ENCODE peak calls at places on chromosomes 3 and 15, in four cellular contexts. One of them, this sample, is unnamed.

GRCh38 chr3:187799942-187800637 is 54.8 kb upstream of the BCL6 start:
- DNase-seq in HepG2: no peak
- DNase-seq in HCT116: no peak
- DNase-seq in H1: no peak
- DNase-seq in this sample: no peak

GRCh38 chr3:33578325-33579180 is 138.3 kb upstream of the UBP1 start:
- DNase-seq in H1: no peak
- DNase-seq in HCT116: no peak
- DNase-seq in HepG2: peak
- DNase-seq in this sample: peak

GRCh38 chr3:13683772-13684171 is 134.8 kb downstream of the FBLN2 start:
- DNase-seq in H1: no peak
- DNase-seq in HCT116: no peak
- DNase-seq in HepG2: no peak
- DNase-seq in this sample: no peak

GRCh38 chr3:165254812-165255211 is 58.6 kb upstream of the SLITRK3 start:
- DNase-seq in HepG2: peak
- DNase-seq in HCT116: peak
- DNase-seq in H1: no peak
- DNase-seq in this sample: peak

GRCh38 chr15:77025941-77026411 is 31.1 kb downstream of the PSTPIP1 start:
- DNase-seq in HCT116: no peak
- DNase-seq in HepG2: no peak
- DNase-seq in H1: no peak
- DNase-seq in this sample: no peak

GRCh38 chr15:40115670-40116093 is 7.0 kb upstream of the BMF start:
- DNase-seq in HCT116: no peak
- DNase-seq in HepG2: peak
- DNase-seq in H1: no peak
- DNase-seq in this sample: no peak

GRCh38 chr3:66256806-66257205 is 36.0 kb downstream of the SLC25A26 start:
- DNase-seq in H1: no peak
- DNase-seq in HepG2: no peak
- DNase-seq in HCT116: no peak
- DNase-seq in this sample: no peak

GRCh38 chr3:55202320-55202719 is 274.5 kb upstream of the LRTM1 start:
- DNase-seq in HCT116: no peak
- DNase-seq in HepG2: no peak
- DNase-seq in H1: no peak
- DNase-seq in this sample: no peak

GRCh38 chr3:134460965-134461364 is 24.8 kb downstream of the ANAPC13 start:
- DNase-seq in HCT116: no peak
- DNase-seq in HepG2: no peak
- DNase-seq in H1: no peak
- DNase-seq in this sample: no peak

GRCh38 chr3:8838765-8839423 is 69.5 kb upstream of the OXTR start:
- DNase-seq in H1: no peak
- DNase-seq in HCT116: no peak
- DNase-seq in HepG2: no peak
- DNase-seq in this sample: no peak

GRCh38 chr15:85559530-85559929 is 179.1 kb downstream of the AKAP13 start:
- DNase-seq in H1: no peak
- DNase-seq in HepG2: no peak
- DNase-seq in HCT116: no peak
- DNase-seq in this sample: no peak

GRCh38 chr15:46251873-46252272 is 617.0 kb downstream of the SQOR start:
- DNase-seq in H1: no peak
- DNase-seq in HCT116: no peak
- DNase-seq in HepG2: no peak
- DNase-seq in this sample: no peak

GRCh38 chr15:75143738-75144334 is 57.8 kb upstream of the C15orf39 start:
- DNase-seq in HepG2: no peak
- DNase-seq in HCT116: no peak
- DNase-seq in H1: no peak
- DNase-seq in this sample: no peak

GRCh38 chr3:138348107-138348949 is at the start of gene MRAS:
- DNase-seq in H1: peak
- DNase-seq in HepG2: peak
- DNase-seq in HCT116: peak
- DNase-seq in this sample: peak

GRCh38 chr3:12409625-12410596 is 74.4 kb upstream of the TSEN2 start:
- DNase-seq in HepG2: peak
- DNase-seq in H1: no peak
- DNase-seq in HCT116: no peak
- DNase-seq in this sample: no peak

GRCh38 chr15:56805466-56806146 is 72.3 kb upstream of the ZNF280D start:
- DNase-seq in H1: no peak
- DNase-seq in HepG2: no peak
- DNase-seq in HCT116: peak
- DNase-seq in this sample: no peak

GRCh38 chr3:184489457-184489856 is 72.1 kb upstream of the EPHB3 start:
- DNase-seq in H1: no peak
- DNase-seq in HepG2: no peak
- DNase-seq in HCT116: no peak
- DNase-seq in this sample: no peak

GRCh38 chr15:24075420-24076089 is 388.4 kb upstream of the NDN start:
- DNase-seq in HCT116: no peak
- DNase-seq in H1: no peak
- DNase-seq in HepG2: no peak
- DNase-seq in this sample: no peak

GRCh38 chr3:88117683-88118082 is 32.1 kb upstream of the C3orf38 start:
- DNase-seq in H1: no peak
- DNase-seq in HepG2: no peak
- DNase-seq in HCT116: no peak
- DNase-seq in this sample: no peak

GRCh38 chr3:71103430-71103881 is 480.1 kb downstream of the FOXP1 start:
- DNase-seq in HepG2: peak
- DNase-seq in H1: no peak
- DNase-seq in HCT116: no peak
- DNase-seq in this sample: no peak

GRCh38 chr3:136905549-136905948 is 43.5 kb downstream of the NCK1 start:
- DNase-seq in H1: no peak
- DNase-seq in HCT116: no peak
- DNase-seq in HepG2: no peak
- DNase-seq in this sample: no peak

GRCh38 chr15:71374607-71375352 is 259.5 kb downstream of the THSD4 start:
- DNase-seq in HCT116: no peak
- DNase-seq in H1: no peak
- DNase-seq in HepG2: no peak
- DNase-seq in this sample: no peak

GRCh38 chr3:122691195-122691594 is 10.6 kb downstream of the PARP14 start:
- DNase-seq in HCT116: no peak
- DNase-seq in HepG2: peak
- DNase-seq in H1: no peak
- DNase-seq in this sample: no peak

GRCh38 chr3:118742760-118743159 is 291.9 kb downstream of the IGSF11 start:
- DNase-seq in H1: no peak
- DNase-seq in HepG2: no peak
- DNase-seq in HCT116: no peak
- DNase-seq in this sample: no peak

GRCh38 chr3:8909160-8909559 is 54.1 kb downstream of the RAD18 start:
- DNase-seq in HCT116: no peak
- DNase-seq in HepG2: no peak
- DNase-seq in H1: no peak
- DNase-seq in this sample: no peak

GRCh38 chr3:38264779-38265178 is 833 bp upstream of the SLC22A13 start:
- DNase-seq in HCT116: no peak
- DNase-seq in HepG2: no peak
- DNase-seq in H1: no peak
- DNase-seq in this sample: no peak

GRCh38 chr15:64096486-64097431 is 977 bp downstream of the SNX1 start:
- DNase-seq in H1: no peak
- DNase-seq in HCT116: no peak
- DNase-seq in HepG2: no peak
- DNase-seq in this sample: no peak

GRCh38 chr15:93478922-93479321 is 389.9 kb upstream of the RGMA start:
- DNase-seq in HCT116: no peak
- DNase-seq in H1: no peak
- DNase-seq in HepG2: no peak
- DNase-seq in this sample: no peak

GRCh38 chr15:89329329-89330084 is 5.1 kb downstream of the POLG start:
- DNase-seq in HCT116: no peak
- DNase-seq in HepG2: no peak
- DNase-seq in H1: no peak
- DNase-seq in this sample: no peak

GRCh38 chr15:74326759-74327158 is 40.7 kb downstream of the CYP11A1 start:
- DNase-seq in H1: no peak
- DNase-seq in HepG2: no peak
- DNase-seq in HCT116: no peak
- DNase-seq in this sample: no peak

GRCh38 chr3:29201609-29202008 is 79.3 kb upstream of the RBMS3 start:
- DNase-seq in H1: no peak
- DNase-seq in HCT116: no peak
- DNase-seq in HepG2: no peak
- DNase-seq in this sample: no peak

DNA sequence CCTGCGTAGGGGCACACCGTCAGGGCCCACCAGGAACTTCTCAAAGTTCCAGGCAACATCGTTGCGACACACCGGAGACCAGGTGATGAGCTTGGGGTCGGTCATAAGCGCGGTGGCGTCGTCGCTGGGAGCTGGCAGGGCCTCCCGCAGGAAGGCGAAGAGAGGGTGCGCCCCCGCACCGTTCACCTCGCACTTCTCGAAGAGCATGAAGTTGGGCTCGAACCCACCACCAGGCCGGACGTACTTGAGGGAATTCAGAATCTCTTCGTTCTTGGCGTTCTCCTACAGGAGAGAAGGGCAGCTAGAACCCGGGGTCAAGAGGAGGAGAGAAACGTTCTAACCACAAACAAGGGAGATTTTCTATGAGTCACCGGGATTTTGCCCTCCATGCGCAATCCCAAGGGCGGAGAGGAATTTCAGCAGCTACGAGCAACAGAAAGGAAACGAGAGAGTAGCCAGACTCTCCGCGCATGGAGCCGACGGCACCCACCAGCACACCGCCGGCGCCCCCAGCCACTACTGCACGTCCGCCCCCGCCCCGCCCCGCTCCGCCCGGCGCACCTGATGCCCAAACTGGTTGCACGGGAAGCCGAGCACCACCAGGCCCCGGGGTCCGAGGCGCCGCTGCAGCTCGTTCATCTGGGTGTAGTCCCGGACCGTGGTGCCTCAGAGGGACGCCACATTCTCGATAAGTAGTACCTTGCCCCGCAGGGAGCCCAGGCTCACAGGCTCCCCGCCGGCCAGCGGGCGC is 512 bp downstream of the GPX1 start:
- DNase-seq in HepG2: no peak
- DNase-seq in H1: no peak
- DNase-seq in HCT116: no peak
- DNase-seq in this sample: peak
- TF ChIP-seq ZNF274 in HepG2: no peak
- TF ChIP-seq ZNF274 in H1: no peak
- TF ChIP-seq ZNF274 in HCT116: no peak
- TF ChIP-seq ZNF274 in this sample: no peak

DNA sequence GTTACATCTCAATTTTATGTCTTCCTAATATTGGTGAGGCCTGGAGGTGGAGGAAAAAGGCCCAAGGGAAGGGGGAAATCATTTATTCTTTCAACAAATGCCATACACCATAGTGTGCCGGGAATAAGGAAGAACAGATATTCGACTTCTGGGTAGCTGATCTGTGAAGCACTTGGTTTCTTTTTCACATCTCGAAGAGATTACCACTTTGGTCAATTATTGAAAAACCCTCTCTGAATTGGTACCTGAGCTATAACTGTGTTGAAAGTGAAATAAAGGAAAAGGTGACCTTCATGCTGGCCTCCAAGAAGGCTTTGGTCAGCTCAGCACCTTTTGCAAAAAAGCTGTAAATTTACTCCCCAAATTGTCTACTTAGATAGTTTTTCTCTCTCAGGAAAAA is 14.2 kb upstream of the MB21D2 start:
- DNase-seq in H1: no peak
- DNase-seq in HCT116: no peak
- DNase-seq in HepG2: no peak
- DNase-seq in this sample: no peak
- TF ChIP-seq ZNF274 in H1: no peak
- TF ChIP-seq ZNF274 in HCT116: no peak
- TF ChIP-seq ZNF274 in HepG2: no peak
- TF ChIP-seq ZNF274 in this sample: no peak

GRCh38 chr15:44591326-44591725 is 54.4 kb downstream of the EIF3J start:
- DNase-seq in H1: no peak
- DNase-seq in HepG2: no peak
- DNase-seq in HCT116: no peak
- DNase-seq in this sample: no peak

GRCh38 chr15:44595246-44595645 is 58.3 kb downstream of the EIF3J start:
- DNase-seq in HepG2: no peak
- DNase-seq in HCT116: no peak
- DNase-seq in H1: no peak
- DNase-seq in this sample: no peak

GRCh38 chr15:44595656-44596510 is 58.9 kb downstream of the EIF3J start:
- DNase-seq in HepG2: no peak
- DNase-seq in HCT116: no peak
- DNase-seq in H1: no peak
- DNase-seq in this sample: no peak

GRCh38 chr15:44596511-44597010 is 59.6 kb downstream of the EIF3J start:
- DNase-seq in H1: no peak
- DNase-seq in HepG2: no peak
- DNase-seq in HCT116: no peak
- DNase-seq in this sample: no peak

DNA sequence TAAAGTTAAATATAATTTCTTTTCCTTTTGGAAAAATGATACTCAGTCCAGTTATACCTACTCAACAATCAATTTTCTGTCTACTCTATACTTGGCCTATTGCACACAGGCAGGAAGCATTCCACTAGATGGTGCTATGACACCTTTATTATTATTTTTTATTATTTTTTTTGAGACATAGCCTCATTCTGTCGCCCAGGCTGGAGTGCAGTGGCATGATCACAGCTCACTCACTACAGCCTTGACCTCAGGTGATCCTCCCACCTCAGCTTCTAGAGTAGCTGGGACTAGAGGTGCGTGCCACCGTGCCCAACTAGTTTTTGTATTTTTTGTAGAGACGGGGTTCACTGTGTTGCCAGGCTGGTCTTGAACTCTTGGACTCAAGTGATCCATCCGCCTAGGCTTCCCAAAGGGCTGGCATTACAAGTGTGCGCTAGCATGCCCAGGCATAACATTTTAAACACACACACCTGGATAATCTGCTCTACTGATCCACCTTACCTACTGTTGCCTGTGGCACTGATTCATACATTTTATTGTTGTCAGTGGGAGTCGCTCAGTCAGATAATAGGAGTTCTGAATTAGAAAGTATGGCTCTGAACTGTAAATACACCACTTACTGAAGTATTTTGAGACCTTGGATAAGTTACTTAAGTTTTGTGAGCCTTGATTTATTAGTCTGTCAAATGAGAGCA is 56.2 kb downstream of the EIF3J start:
- DNase-seq in H1: no peak
- DNase-seq in HCT116: peak
- DNase-seq in HepG2: no peak
- DNase-seq in this sample: no peak
- TF ChIP-seq ZNF274 in H1: no peak
- TF ChIP-seq ZNF274 in HCT116: no peak
- TF ChIP-seq ZNF274 in HepG2: no peak
- TF ChIP-seq ZNF274 in this sample: no peak

GRCh38 chr15:83378921-83379561 is 68.1 kb upstream of the SH3GL3 start:
- DNase-seq in H1: no peak
- DNase-seq in HepG2: no peak
- DNase-seq in HCT116: peak
- DNase-seq in this sample: no peak
- TF ChIP-seq ZNF274 in H1: no peak
- TF ChIP-seq ZNF274 in HepG2: no peak
- TF ChIP-seq ZNF274 in HCT116: no peak
- TF ChIP-seq ZNF274 in this sample: no peak

GRCh38 chr15:59491062-59491461 is 53.1 kb downstream of the FAM81A start:
- DNase-seq in H1: no peak
- DNase-seq in HepG2: no peak
- DNase-seq in HCT116: no peak
- DNase-seq in this sample: no peak
- TF ChIP-seq ZNF274 in H1: no peak
- TF ChIP-seq ZNF274 in HepG2: no peak
- TF ChIP-seq ZNF274 in HCT116: no peak
- TF ChIP-seq ZNF274 in this sample: no peak

This sample was measured in NT2/D1.